ENCODE peak calls at places on chromosome 1, in five cellular contexts. A, D, F, R and Q are unnamed samples.

GRCh38 chr1:51574796-51575195 is 42.1 kb upstream of the OSBPL9 start:
- DNase-seq in R (no peak), A (no peak), D (peak; percentile 23), F (no peak), Q (no peak)

GRCh38 chr1:22508991-22509390 is 54.3 kb upstream of the EPHA8 start:
- DNase-seq in F (no peak), D (no peak), A (no peak), R (no peak), Q (no peak)

GRCh38 chr1:12433323-12434053 is 184.5 kb downstream of the DHRS3 start:
- DNase-seq in A (no peak), F (no peak), D (peak; percentile 54), R (no peak), Q (no peak)

GRCh38 chr1:211557894-211558625 is 20.9 kb downstream of the SLC30A1 start:
- DNase-seq in A (no peak), R (no peak), F (no peak), D (no peak), Q (no peak)

GRCh38 chr1:156151093-156151688 is 2.2 kb upstream of the SEMA4A start:
- DNase-seq in A (no peak), F (no peak), R (no peak), D (no peak), Q (no peak)

GRCh38 chr1:156893048-156893953 is at the start of gene PEAR1:
- DNase-seq in F (no peak), D (peak; percentile 70), A (no peak), R (no peak), Q (no peak)

GRCh38 chr1:9766759-9767442 is 56.9 kb downstream of the CLSTN1 start:
- DNase-seq in D (peak; percentile 93), F (no peak), R (no peak), A (no peak), Q (no peak)

GRCh38 chr1:117658676-117659075 is 52.8 kb downstream of the TENT5C start:
- DNase-seq in A (peak; percentile 22), R (no peak), F (no peak), D (no peak), Q (no peak)

GRCh38 chr1:54359393-54360162 is 46.6 kb downstream of the SSBP3 start:
- DNase-seq in A (no peak), R (no peak), F (no peak), D (no peak), Q (no peak)

GRCh38 chr1:98749152-98749756 is 87.7 kb downstream of the SNX7 start:
- DNase-seq in A (no peak), D (peak; percentile 15), F (no peak), R (no peak), Q (no peak)

GRCh38 chr1:188022661-188023060 is 1193.9 kb downstream of the PLA2G4A start:
- DNase-seq in R (no peak), F (no peak), A (no peak), D (no peak), Q (no peak)

GRCh38 chr1:157894613-157895012 is 53.0 kb upstream of the CD5L start:
- DNase-seq in D (peak; percentile 1), F (no peak), A (no peak), R (no peak), Q (no peak)

GRCh38 chr1:147878022-147878421 is 24.6 kb upstream of the GJA8 start:
- DNase-seq in D (no peak), R (no peak), A (no peak), F (no peak), Q (no peak)

GRCh38 chr1:92070892-92071291 is 4.3 kb downstream of the SETSIP start:
- DNase-seq in A (no peak), D (no peak), F (no peak), R (no peak), Q (no peak)

GRCh38 chr1:212133319-212133718 is 97.8 kb downstream of the DTL start:
- DNase-seq in D (no peak), F (no peak), A (no peak), R (no peak), Q (no peak)

GRCh38 chr1:110282395-110282794 is 56.8 kb upstream of the RBM15 start:
- DNase-seq in A (no peak), R (no peak), F (no peak), D (no peak), Q (no peak)

GRCh38 chr1:193634470-193634869 is 448.1 kb upstream of the B3GALT2 start:
- DNase-seq in F (no peak), D (peak; percentile 22), R (no peak), A (no peak), Q (no peak)

GRCh38 chr1:94863919-94864318 is 43.8 kb downstream of the SLC44A3 start:
- DNase-seq in R (no peak), F (no peak), A (no peak), D (peak; percentile 95), Q (no peak)

GRCh38 chr1:146007048-146007784 is 10.8 kb upstream of the TXNIP start:
- DNase-seq in R (peak; percentile 79), F (peak; percentile 85), D (peak; percentile 91), A (peak; percentile 35), Q (peak; percentile 52)

GRCh38 chr1:65812065-65812464 is 19.4 kb downstream of the PDE4B start:
- DNase-seq in A (peak; percentile 17), D (peak; percentile 79), F (peak; percentile 59), R (peak; percentile 33), Q (peak; percentile 35)

GRCh38 chr1:89518116-89518780 is 6.4 kb upstream of the LRRC8B start:
- DNase-seq in A (no peak), D (peak; percentile 62), R (no peak), F (no peak), Q (no peak)

GRCh38 chr1:204108312-204109141 is 35.6 kb downstream of the SOX13 start:
- DNase-seq in R (no peak), A (no peak), D (no peak), F (no peak), Q (no peak)

GRCh38 chr1:232571523-232571922 is 58.4 kb downstream of the SIPA1L2 start:
- DNase-seq in R (no peak), D (no peak), A (no peak), F (no peak), Q (no peak)

GRCh38 chr1:155081472-155082300 is 3.0 kb downstream of the EFNA3 start:
- DNase-seq in D (no peak), A (no peak), R (no peak), F (no peak), Q (no peak)

GRCh38 chr1:116912846-116913245 is 3.1 kb downstream of the PTGFRN start:
- DNase-seq in D (no peak), A (no peak), R (no peak), F (no peak), Q (no peak)

GRCh38 chr1:194717334-194717733 is 1530.9 kb upstream of the B3GALT2 start:
- DNase-seq in A (no peak), F (no peak), D (no peak), R (no peak), Q (no peak)

GRCh38 chr1:26297057-26297790 is 9.2 kb downstream of the UBXN11 start:
- DNase-seq in D (no peak), A (no peak), R (no peak), F (no peak), Q (no peak)

GRCh38 chr1:99170516-99170915 is 93.8 kb upstream of the PLPPR4 start:
- DNase-seq in A (no peak), D (no peak), R (no peak), F (no peak), Q (no peak)